ENCODE peak calls at places on chromosomes 7 and 10, in ten cellular contexts. P is suprapubic skin, I is GM20000, L is brain microvascular endothelial cell, T is activated B cell treated with CpG ODN at 0.5 μM for 24 hours, A is left ventricle myocardium inferior, S is AG10803, K is fibroblast of the aortic adventitia, F is OCI-LY7, V is sigmoid colon. Z is an unnamed sample.

GRCh38 chr10:97718659-97719142 is 5.2 kb downstream of the MARVELD1 start:
- DNase-seq in V (peak), P (peak), K (peak), S (peak), T (no peak), F (no peak), I (no peak), A (no peak), L (no peak), Z (peak)

GRCh38 chr7:4109481-4110110 is 572.5 kb upstream of the FOXK1 start:
- DNase-seq in L (no peak), T (no peak), V (no peak), P (peak), I (no peak), F (no peak), S (no peak), A (no peak), K (no peak), Z (no peak)

GRCh38 chr7:17206354-17206905 is 92.0 kb upstream of the AHR start:
- DNase-seq in L (no peak), S (no peak), A (no peak), F (no peak), P (no peak), I (no peak), K (no peak), T (no peak), V (no peak), Z (no peak)

GRCh38 chr7:2508327-2509231 is 11.0 kb upstream of the LFNG start:
- DNase-seq in A (peak), S (peak), V (peak), T (peak), I (peak), P (peak), K (no peak), L (peak), F (peak), Z (peak)

GRCh38 chr10:200405-200804 is 65.2 kb downstream of the ZMYND11 start:
- DNase-seq in A (no peak), L (no peak), K (peak), I (no peak), T (no peak), F (no peak), V (no peak), S (peak), P (no peak), Z (no peak)

GRCh38 chr7:139830779-139831498 is 1.9 kb downstream of the TBXAS1 start:
- DNase-seq in T (no peak), L (no peak), A (no peak), V (no peak), F (no peak), K (no peak), P (no peak), S (no peak), I (peak), Z (no peak)

GRCh38 chr7:142460402-142461117 is 202.7 kb upstream of the PRSS58 start:
- DNase-seq in F (no peak), P (no peak), V (no peak), A (no peak), T (no peak), K (peak), S (peak), I (no peak), L (no peak), Z (no peak)

GRCh38 chr7:43303740-43304241 is 191.3 kb downstream of the HECW1 start:
- DNase-seq in L (peak), F (no peak), A (no peak), I (no peak), T (no peak), S (no peak), K (peak), P (no peak), V (no peak), Z (no peak)

GRCh38 chr7:104252409-104253134 is 44.8 kb upstream of the ORC5 start:
- DNase-seq in L (peak), V (no peak), S (no peak), K (no peak), P (no peak), I (no peak), A (no peak), T (no peak), F (no peak), Z (peak)

GRCh38 chr10:71572962-71573361 is 146.6 kb downstream of the C10orf105 start:
- DNase-seq in S (no peak), A (no peak), K (no peak), I (no peak), P (no peak), F (no peak), L (no peak), T (no peak), V (no peak), Z (no peak)

GRCh38 chr7:68604516-68604915 is 993.8 kb upstream of the AUTS2 start:
- DNase-seq in L (no peak), P (no peak), S (no peak), T (no peak), A (no peak), F (peak), I (no peak), V (no peak), K (no peak), Z (peak)

GRCh38 chr10:25026463-25026862 is 10.1 kb downstream of the THNSL1 start:
- DNase-seq in L (no peak), V (no peak), T (no peak), K (peak), S (peak), F (no peak), A (no peak), I (no peak), P (no peak), Z (no peak)
- TF ChIP-seq CTCF in L (no peak), V (no peak), T (no peak), K (peak), S (no peak), F (peak), A (peak), I (no peak), P (no peak), Z (no peak)

GRCh38 chr10:47214520-47214919 is 85.5 kb upstream of the GDF10 start:
- DNase-seq in I (no peak), A (no peak), V (no peak), K (peak), S (no peak), F (no peak), P (no peak), L (no peak), T (no peak), Z (no peak)
- TF ChIP-seq CTCF in I (no peak), A (no peak), V (no peak), K (no peak), S (no peak), F (no peak), P (no peak), L (no peak), T (no peak), Z (no peak)

GRCh38 chr7:105277341-105277740 is 111.4 kb downstream of the SRPK2 start:
- DNase-seq in I (no peak), V (no peak), L (no peak), S (no peak), K (peak), T (no peak), F (no peak), P (no peak), A (no peak), Z (no peak)
- TF ChIP-seq CTCF in I (no peak), V (no peak), L (no peak), S (no peak), K (no peak), T (no peak), F (no peak), P (no peak), A (no peak), Z (no peak)

GRCh38 chr7:47722126-47722525 is 140.2 kb upstream of the TNS3 start:
- DNase-seq in A (no peak), K (no peak), L (no peak), I (no peak), S (no peak), T (no peak), P (peak), F (no peak), V (no peak), Z (no peak)

GRCh38 chr7:47719675-47720074 is 137.8 kb upstream of the TNS3 start:
- DNase-seq in A (no peak), S (no peak), T (no peak), I (no peak), K (no peak), V (no peak), P (no peak), F (no peak), L (no peak), Z (no peak)

GRCh38 chr7:47720141-47720906 is 138.4 kb upstream of the TNS3 start:
- DNase-seq in I (no peak), K (peak), V (peak), T (no peak), S (peak), L (peak), F (peak), A (peak), P (no peak), Z (no peak)

GRCh38 chr7:47720907-47721244 is 139.0 kb upstream of the TNS3 start:
- DNase-seq in S (no peak), V (no peak), A (no peak), K (no peak), F (no peak), I (no peak), L (no peak), P (peak), T (no peak), Z (no peak)

GRCh38 chr7:47721670-47722069 is 139.8 kb upstream of the TNS3 start:
- DNase-seq in A (no peak), T (no peak), K (no peak), P (peak), V (no peak), L (no peak), S (no peak), I (no peak), F (peak), Z (no peak)
- TF ChIP-seq CTCF in A (no peak), T (no peak), K (no peak), P (no peak), V (no peak), L (no peak), S (no peak), I (peak), F (peak), Z (no peak)

GRCh38 chr10:117948493-117948892 is 98.2 kb downstream of the RAB11FIP2 start:
- DNase-seq in K (no peak), S (no peak), V (no peak), A (no peak), T (no peak), L (no peak), P (no peak), I (no peak), F (no peak), Z (no peak)
- TF ChIP-seq CTCF in K (no peak), S (no peak), V (no peak), A (no peak), T (no peak), L (no peak), P (no peak), I (no peak), F (no peak), Z (no peak)

GRCh38 chr7:49774459-49775064 is 1.1 kb downstream of the VWC2 start:
- DNase-seq in A (peak), L (no peak), S (no peak), T (no peak), F (no peak), P (no peak), K (no peak), I (peak), V (no peak), Z (peak)

GRCh38 chr7:49775949-49776443 is 2.6 kb downstream of the VWC2 start:
- DNase-seq in F (no peak), T (no peak), V (no peak), K (no peak), A (no peak), I (no peak), S (no peak), P (no peak), L (no peak), Z (no peak)

GRCh38 chr7:49775065-49775948 is 1.9 kb downstream of the VWC2 start:
- DNase-seq in V (no peak), K (no peak), F (no peak), S (no peak), P (no peak), L (no peak), A (no peak), T (no peak), I (peak), Z (peak)

GRCh38 chr7:49778731-49779270 is 5.4 kb downstream of the VWC2 start:
- DNase-seq in T (no peak), S (no peak), I (no peak), F (peak), P (no peak), V (no peak), L (no peak), A (no peak), K (no peak), Z (no peak)

GRCh38 chr7:49776994-49777393 is 3.6 kb downstream of the VWC2 start:
- DNase-seq in I (no peak), T (no peak), V (no peak), P (no peak), K (no peak), F (no peak), L (no peak), A (no peak), S (no peak), Z (peak)
- TF ChIP-seq CTCF in I (no peak), T (no peak), V (no peak), P (no peak), K (no peak), F (peak), L (peak), A (peak), S (peak), Z (no peak)

GRCh38 chr7:14507617-14508016 is 394.9 kb downstream of the DGKB start:
- DNase-seq in L (peak), S (peak), T (no peak), A (no peak), P (no peak), V (no peak), I (no peak), K (peak), F (no peak), Z (no peak)

GRCh38 chr7:14505906-14506305 is 396.6 kb downstream of the DGKB start:
- DNase-seq in T (no peak), I (no peak), F (no peak), S (no peak), K (no peak), L (no peak), A (no peak), P (no peak), V (no peak), Z (no peak)

GRCh38 chr7:14510268-14510667 is 392.3 kb downstream of the DGKB start:
- DNase-seq in F (no peak), I (no peak), A (no peak), P (no peak), K (no peak), S (no peak), T (no peak), L (no peak), V (no peak), Z (no peak)
- TF ChIP-seq CTCF in F (no peak), I (no peak), A (no peak), P (no peak), K (no peak), S (no peak), T (no peak), L (no peak), V (no peak), Z (no peak)

DNA sequence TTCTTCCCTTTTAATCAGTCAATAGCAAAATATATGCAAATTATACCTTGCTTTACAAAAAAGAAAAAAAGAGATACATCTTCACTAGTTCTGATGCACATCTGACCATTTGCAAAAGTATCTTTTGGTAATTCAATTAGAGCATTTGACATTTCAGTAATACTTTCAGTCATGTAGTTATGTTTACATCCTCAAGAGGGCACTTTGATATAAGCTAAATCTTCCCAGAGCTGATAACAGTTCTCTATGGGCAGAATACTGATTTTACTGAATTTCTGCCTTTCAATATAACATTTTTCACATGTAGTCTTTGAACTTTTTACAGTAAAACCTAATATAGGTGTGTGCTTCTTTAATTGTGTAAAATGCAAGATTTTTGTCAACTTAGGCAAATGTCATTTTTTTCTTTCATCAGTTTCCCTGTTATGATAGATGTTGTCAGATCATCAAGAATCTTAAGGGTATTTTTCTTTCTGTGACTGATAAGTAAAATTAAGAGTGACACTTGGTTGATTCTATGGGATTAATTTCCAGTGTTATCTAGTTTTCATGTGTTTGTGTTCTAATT is 703.5 kb upstream of the SEMA3D start:
- DNase-seq in V (no peak), P (no peak), K (peak), S (peak), F (peak), L (no peak), I (peak), T (no peak), A (no peak), Z (no peak)
- TF ChIP-seq CTCF in V (no peak), P (peak), K (peak), S (peak), F (peak), L (peak), I (no peak), T (no peak), A (peak), Z (peak)